ENCODE peak calls at places on chromosomes 1 and 21, in eight cellular contexts. H, Q, E, K, C, Y, R and S are unnamed samples.

GRCh38 chr1:215260711-215261110 is 178.2 kb downstream of the KCNK2 start:
- DNase-seq in Q (no peak), C (no peak), Y (no peak), E (no peak), R (no peak), H (no peak), K (no peak), S (no peak)

GRCh38 chr1:217660353-217661062 is 29.4 kb downstream of the SPATA17 start:
- DNase-seq in E (no peak), Y (no peak), Q (peak), K (no peak), R (peak), C (no peak), H (no peak), S (peak)

GRCh38 chr1:209557216-209557615 is 26.3 kb upstream of the CAMK1G start:
- DNase-seq in C (no peak), Q (no peak), Y (no peak), K (no peak), H (no peak), E (no peak), R (no peak), S (no peak)

GRCh38 chr1:82485591-82486369 is 685.0 kb downstream of the ADGRL2 start:
- DNase-seq in Y (no peak), R (no peak), E (no peak), C (peak), H (no peak), K (no peak), Q (peak), S (no peak)

GRCh38 chr1:114828251-114828650 is 26.4 kb upstream of the SYCP1 start:
- DNase-seq in Q (no peak), K (no peak), C (no peak), E (no peak), R (no peak), H (no peak), Y (no peak), S (no peak)

GRCh38 chr1:42960693-42961559 is 2.3 kb upstream of the SLC2A1 start:
- DNase-seq in C (no peak), Q (no peak), K (no peak), E (no peak), Y (no peak), H (no peak), R (no peak), S (peak)

GRCh38 chr1:57637155-57637554 is 213.3 kb upstream of the DAB1 start:
- DNase-seq in C (no peak), K (no peak), Y (no peak), R (no peak), E (no peak), Q (no peak), H (peak), S (no peak)

GRCh38 chr1:53369761-53370160 is 41.9 kb upstream of the LRP8 start:
- DNase-seq in Y (peak), E (peak), H (no peak), R (no peak), Q (no peak), K (no peak), C (no peak), S (no peak)

GRCh38 chr1:181676269-181676668 is 193.0 kb downstream of the CACNA1E start:
- DNase-seq in R (peak), Y (no peak), Q (peak), H (peak), E (no peak), K (no peak), C (peak), S (peak)

GRCh38 chr1:25676488-25676887 is 59.9 kb downstream of the MAN1C1 start:
- DNase-seq in R (no peak), Y (no peak), K (no peak), H (peak), C (no peak), Q (no peak), E (peak), S (no peak)

GRCh38 chr1:114758251-114758832 is 558 bp upstream of the CSDE1 start:
- DNase-seq in Y (no peak), H (no peak), E (no peak), K (no peak), R (peak), Q (no peak), C (no peak), S (peak)

GRCh38 chr1:219847215-219847855 is 81.0 kb downstream of the SLC30A10 start:
- DNase-seq in R (no peak), K (no peak), Y (no peak), E (no peak), C (peak), Q (no peak), H (no peak), S (peak)

GRCh38 chr1:107776898-107777663 is 187.9 kb downstream of the VAV3 start:
- DNase-seq in Y (no peak), Q (no peak), R (no peak), K (peak), C (no peak), H (no peak), E (no peak), S (no peak)

GRCh38 chr1:1355376-1355775 is 3.0 kb downstream of the MXRA8 start:
- DNase-seq in K (no peak), E (no peak), R (no peak), H (no peak), C (no peak), Y (no peak), Q (peak), S (no peak)

GRCh38 chr1:2234762-2235113 is 6.6 kb downstream of the SKI start:
- DNase-seq in E (no peak), Q (no peak), R (no peak), C (no peak), Y (no peak), H (no peak), K (no peak), S (no peak)

GRCh38 chr1:20589331-20590312 is 725 bp downstream of the CDA start:
- DNase-seq in Y (no peak), R (peak), C (no peak), E (no peak), K (no peak), H (no peak), Q (peak), S (no peak)

GRCh38 chr1:185813401-185813979 is 79.3 kb downstream of the HMCN1 start:
- DNase-seq in K (no peak), R (peak), Y (no peak), H (no peak), C (peak), E (no peak), Q (peak), S (peak)

GRCh38 chr1:82775402-82776000 is 974.8 kb downstream of the ADGRL2 start:
- DNase-seq in K (no peak), E (no peak), Q (peak), R (peak), Y (no peak), C (peak), H (no peak), S (peak)

GRCh38 chr1:205270764-205271163 is 43.0 kb downstream of the TMCC2 start:
- DNase-seq in C (no peak), Q (no peak), R (no peak), K (no peak), H (no peak), Y (no peak), E (no peak), S (no peak)

GRCh38 chr1:62286778-62287224 is 32.4 kb downstream of the KANK4 start:
- DNase-seq in Q (peak), Y (no peak), H (no peak), C (peak), R (no peak), E (no peak), K (no peak), S (peak)

GRCh38 chr1:184392779-184393522 is 6.1 kb downstream of the C1orf21 start:
- DNase-seq in R (no peak), Q (no peak), E (no peak), C (no peak), H (no peak), Y (no peak), K (no peak), S (no peak)

GRCh38 chr1:73044241-73044640 is 761.9 kb upstream of the NEGR1 start:
- DNase-seq in Y (no peak), R (no peak), H (no peak), Q (no peak), E (no peak), C (no peak), K (no peak), S (no peak)

GRCh38 chr1:5955479-5955977 is 36.7 kb downstream of the NPHP4 start:
- DNase-seq in E (no peak), Q (no peak), Y (no peak), K (no peak), C (no peak), R (no peak), H (no peak), S (no peak)

GRCh38 chr1:196376648-196377295 is 231.5 kb downstream of the KCNT2 start:
- DNase-seq in E (no peak), Y (no peak), R (no peak), C (no peak), K (no peak), H (no peak), Q (no peak), S (no peak)

GRCh38 chr21:15735409-15735808 is 5.6 kb downstream of the USP25 start:
- DNase-seq in H (no peak), E (no peak), R (peak), K (no peak), Y (no peak), C (no peak), Q (no peak), S (no peak)